ENCODE peak calls at places on chromosomes 13 and 19, in ten cellular contexts. F is cardiac fibroblast, P is transverse colon, Y is heart right ventricle, C is AG10803, V is fibroblast of lung, B is BE2C, W is thoracic aorta, L is hepatocyte, H is Caco-2. I is an unnamed sample.

GRCh38 chr19:18424122-18424889 is 5.1 kb downstream of the SSBP4 start:
- DNase-seq in F (no peak), P (no peak), Y (no peak), C (no peak), V (no peak), B (no peak), W (no peak), L (no peak), H (no peak), I (no peak)

GRCh38 chr13:101452519-101453485 is at the start of gene ITGBL1:
- DNase-seq in F (peak), P (no peak), Y (peak), C (peak), V (peak), B (no peak), W (no peak), L (no peak), H (no peak), I (no peak)

GRCh38 chr19:33677745-33678426 is 56.1 kb downstream of the CHST8 start:
- DNase-seq in F (no peak), P (no peak), Y (no peak), C (no peak), V (no peak), B (no peak), W (no peak), L (no peak), H (no peak), I (no peak)

GRCh38 chr13:30422056-30422914 is at the start of gene UBE2L5:
- DNase-seq in F (peak), P (peak), Y (peak), C (peak), V (peak), B (peak), W (no peak), L (peak), H (peak), I (no peak)

GRCh38 chr13:30714629-30715028 is 20.7 kb upstream of the ALOX5AP start:
- DNase-seq in F (no peak), P (no peak), Y (no peak), C (no peak), V (no peak), B (no peak), W (no peak), L (no peak), H (no peak), I (no peak)

GRCh38 chr13:79451500-79451962 is 29.4 kb upstream of the NDFIP2 start:
- DNase-seq in F (peak), P (peak), Y (no peak), C (peak), V (peak), B (peak), W (no peak), L (peak), H (no peak), I (peak)

GRCh38 chr19:49916839-49917733 is 11.9 kb upstream of the ATF5 start:
- DNase-seq in F (no peak), P (no peak), Y (no peak), C (no peak), V (no peak), B (no peak), W (no peak), L (no peak), H (no peak), I (no peak)

GRCh38 chr19:48836089-48837017 is at the start of gene HSD17B14:
- DNase-seq in F (no peak), P (peak), Y (no peak), C (peak), V (peak), B (peak), W (no peak), L (peak), H (peak), I (no peak)

GRCh38 chr13:74773263-74773662 is 639.1 kb upstream of the KLF12 start:
- DNase-seq in F (peak), P (no peak), Y (no peak), C (peak), V (no peak), B (no peak), W (no peak), L (no peak), H (no peak), I (no peak)

GRCh38 chr13:107941345-107942029 is 273.8 kb downstream of the LIG4 start:
- DNase-seq in F (no peak), P (no peak), Y (no peak), C (no peak), V (no peak), B (no peak), W (no peak), L (no peak), H (no peak), I (no peak)

GRCh38 chr13:107203146-107203847 is 635.4 kb upstream of the ARGLU1 start:
- DNase-seq in F (peak), P (no peak), Y (no peak), C (peak), V (peak), B (peak), W (no peak), L (peak), H (no peak), I (no peak)

GRCh38 chr19:10753305-10753704 is 35.4 kb downstream of the DNM2 start:
- DNase-seq in F (no peak), P (no peak), Y (no peak), C (no peak), V (no peak), B (no peak), W (no peak), L (no peak), H (no peak), I (no peak)

GRCh38 chr19:4847190-4847973 is 15.9 kb upstream of the TICAM1 start:
- DNase-seq in F (no peak), P (no peak), Y (no peak), C (no peak), V (no peak), B (no peak), W (no peak), L (no peak), H (no peak), I (no peak)

GRCh38 chr19:53237114-53237777 is 17.4 kb downstream of the ZNF677 start:
- DNase-seq in F (no peak), P (no peak), Y (no peak), C (no peak), V (no peak), B (no peak), W (no peak), L (no peak), H (no peak), I (no peak)

DNA sequence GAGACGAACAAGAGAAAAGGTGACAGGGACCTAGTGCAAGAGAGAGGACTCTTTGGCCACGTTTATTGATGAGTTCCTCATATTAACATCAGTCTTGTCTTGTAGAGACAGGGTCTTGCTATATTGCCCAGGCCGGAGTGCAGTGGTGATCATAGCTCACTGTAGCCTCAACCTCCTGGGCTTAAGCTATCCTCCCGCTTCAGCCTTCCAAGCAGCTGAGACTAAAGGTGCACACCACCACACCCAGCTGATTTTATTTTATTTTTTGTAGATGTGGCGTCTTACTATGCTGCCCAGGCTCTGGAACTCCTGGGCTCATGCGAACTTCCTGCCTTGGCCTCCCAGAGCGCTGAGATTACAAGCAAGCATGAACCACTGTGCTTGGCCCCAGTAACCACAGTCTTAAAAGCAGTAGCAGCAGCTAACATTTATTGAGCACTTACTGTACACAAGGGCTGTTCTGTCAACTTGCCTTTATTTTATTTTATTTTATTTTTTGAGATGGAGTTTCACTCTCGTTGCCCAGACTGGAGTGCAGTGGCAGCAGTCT is 1.1 kb upstream of the SH2D3A start:
- DNase-seq in F (no peak), P (no peak), Y (no peak), C (no peak), V (no peak), B (no peak), W (no peak), L (no peak), H (no peak), I (no peak)
- H3K4me3 ChIP-seq in F (no peak), P (peak), Y (no peak), C (no peak), V (no peak), B (no peak), W (no peak), L (no peak), H (no peak), I (no peak)

GRCh38 chr19:8392017-8392591 is 1.9 kb downstream of the RAB11B start:
- DNase-seq in F (no peak), P (no peak), Y (peak), C (peak), V (peak), B (no peak), W (no peak), L (peak), H (no peak), I (no peak)
- H3K4me3 ChIP-seq in F (no peak), P (peak), Y (peak), C (peak), V (no peak), B (no peak), W (peak), L (no peak), H (no peak), I (no peak)

GRCh38 chr19:781800-782194 is 15.5 kb upstream of the PTBP1 start:
- DNase-seq in F (no peak), P (no peak), Y (no peak), C (no peak), V (no peak), B (no peak), W (no peak), L (no peak), H (no peak), I (no peak)
- H3K4me3 ChIP-seq in F (no peak), P (no peak), Y (peak), C (no peak), V (no peak), B (no peak), W (no peak), L (no peak), H (peak), I (no peak)

GRCh38 chr13:99956473-99957349 is 14.9 kb downstream of the ZIC5 start:
- DNase-seq in F (no peak), P (no peak), Y (no peak), C (no peak), V (no peak), B (no peak), W (no peak), L (no peak), H (no peak), I (no peak)
- H3K4me3 ChIP-seq in F (no peak), P (no peak), Y (peak), C (no peak), V (peak), B (no peak), W (peak), L (no peak), H (peak), I (peak)

GRCh38 chr19:16821081-16821480 is 8.1 kb upstream of the SIN3B start:
- DNase-seq in F (no peak), P (no peak), Y (no peak), C (no peak), V (no peak), B (no peak), W (no peak), L (no peak), H (no peak), I (no peak)

GRCh38 chr19:16825312-16826168 is 3.7 kb upstream of the SIN3B start:
- DNase-seq in F (peak), P (peak), Y (peak), C (no peak), V (peak), B (peak), W (no peak), L (peak), H (no peak), I (peak)

GRCh38 chr19:16822648-16823047 is 6.5 kb upstream of the SIN3B start:
- DNase-seq in F (no peak), P (no peak), Y (no peak), C (no peak), V (no peak), B (no peak), W (no peak), L (no peak), H (no peak), I (no peak)

GRCh38 chr19:16828990-16829821 is at the start of gene SIN3B:
- DNase-seq in F (peak), P (peak), Y (peak), C (peak), V (peak), B (peak), W (no peak), L (peak), H (peak), I (peak)

GRCh38 chr19:16824658-16825311 is 4.4 kb upstream of the SIN3B start:
- DNase-seq in F (peak), P (no peak), Y (no peak), C (peak), V (no peak), B (no peak), W (no peak), L (no peak), H (no peak), I (no peak)
- H3K4me3 ChIP-seq in F (peak), P (peak), Y (peak), C (peak), V (peak), B (peak), W (peak), L (no peak), H (no peak), I (peak)

GRCh38 chr19:46718157-46718933 is 1.4 kb upstream of the PRKD2 start:
- DNase-seq in F (no peak), P (peak), Y (no peak), C (no peak), V (no peak), B (no peak), W (no peak), L (peak), H (no peak), I (no peak)

GRCh38 chr19:46718934-46719551 is 2.1 kb upstream of the PRKD2 start:
- DNase-seq in F (no peak), P (no peak), Y (no peak), C (no peak), V (no peak), B (no peak), W (no peak), L (no peak), H (no peak), I (no peak)

GRCh38 chr19:46717034-46717715 is at the start of gene PRKD2:
- DNase-seq in F (peak), P (peak), Y (peak), C (peak), V (peak), B (peak), W (peak), L (peak), H (peak), I (peak)

GRCh38 chr19:46716672-46717033 is 261 bp downstream of the PRKD2 start:
- DNase-seq in F (no peak), P (no peak), Y (no peak), C (no peak), V (no peak), B (no peak), W (no peak), L (no peak), H (no peak), I (no peak)

DNA sequence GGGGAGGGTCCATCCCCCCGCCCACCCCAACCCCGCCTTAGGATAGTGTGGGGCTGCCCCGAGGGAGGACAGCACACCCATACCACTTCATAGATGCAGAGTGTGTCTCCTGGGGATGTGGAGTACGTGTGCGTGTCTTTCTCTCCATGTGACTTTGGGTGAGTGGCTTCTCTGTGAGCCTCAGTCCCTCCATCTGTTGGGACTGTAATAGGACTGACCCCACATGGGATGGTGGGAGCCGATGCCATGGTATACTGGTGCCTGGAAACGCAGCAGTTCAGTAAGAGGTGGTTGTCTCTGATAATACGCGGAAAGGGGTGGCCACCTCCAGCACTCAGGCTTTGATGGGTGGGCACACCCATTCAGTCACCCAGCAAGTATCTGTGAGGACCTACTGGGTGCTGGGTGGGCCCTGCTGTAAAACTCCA is 816 bp upstream of the PRKD2 start:
- DNase-seq in F (no peak), P (no peak), Y (no peak), C (no peak), V (no peak), B (no peak), W (no peak), L (no peak), H (no peak), I (no peak)
- H3K4me3 ChIP-seq in F (peak), P (peak), Y (peak), C (peak), V (peak), B (peak), W (peak), L (no peak), H (peak), I (peak)

GRCh38 chr13:96934889-96935490 is 59.3 kb downstream of the OXGR1 start:
- DNase-seq in F (no peak), P (no peak), Y (no peak), C (no peak), V (no peak), B (no peak), W (no peak), L (no peak), H (no peak), I (no peak)

GRCh38 chr13:96946709-96947311 is 47.5 kb downstream of the OXGR1 start:
- DNase-seq in F (no peak), P (peak), Y (no peak), C (no peak), V (no peak), B (no peak), W (no peak), L (peak), H (peak), I (no peak)

GRCh38 chr13:96935971-96936370 is 58.3 kb downstream of the OXGR1 start:
- DNase-seq in F (no peak), P (no peak), Y (no peak), C (no peak), V (no peak), B (no peak), W (no peak), L (no peak), H (no peak), I (no peak)

DNA sequence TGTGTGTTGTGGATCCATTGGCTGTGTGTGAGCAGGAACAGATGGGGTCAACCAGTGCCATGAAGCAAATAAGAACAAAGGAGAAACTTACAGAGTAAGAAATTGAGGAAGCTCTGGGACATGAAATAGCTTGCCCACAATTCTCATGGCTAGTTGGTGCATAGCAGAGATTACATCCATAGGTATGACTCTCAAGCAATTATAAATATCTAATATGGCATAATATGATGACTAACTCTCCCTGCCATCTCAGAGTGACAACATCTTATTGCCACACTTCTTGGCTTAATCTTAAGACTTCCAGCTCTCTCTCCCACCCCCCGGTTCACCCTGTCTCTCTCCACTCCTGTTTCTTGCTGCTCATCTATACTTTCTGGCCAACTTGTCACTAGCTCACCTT is 53.3 kb downstream of the OXGR1 start:
- DNase-seq in F (peak), P (no peak), Y (no peak), C (no peak), V (no peak), B (no peak), W (no peak), L (no peak), H (no peak), I (no peak)
- H3K4me3 ChIP-seq in F (no peak), P (no peak), Y (no peak), C (no peak), V (no peak), B (no peak), W (no peak), L (no peak), H (no peak), I (no peak)

DNA sequence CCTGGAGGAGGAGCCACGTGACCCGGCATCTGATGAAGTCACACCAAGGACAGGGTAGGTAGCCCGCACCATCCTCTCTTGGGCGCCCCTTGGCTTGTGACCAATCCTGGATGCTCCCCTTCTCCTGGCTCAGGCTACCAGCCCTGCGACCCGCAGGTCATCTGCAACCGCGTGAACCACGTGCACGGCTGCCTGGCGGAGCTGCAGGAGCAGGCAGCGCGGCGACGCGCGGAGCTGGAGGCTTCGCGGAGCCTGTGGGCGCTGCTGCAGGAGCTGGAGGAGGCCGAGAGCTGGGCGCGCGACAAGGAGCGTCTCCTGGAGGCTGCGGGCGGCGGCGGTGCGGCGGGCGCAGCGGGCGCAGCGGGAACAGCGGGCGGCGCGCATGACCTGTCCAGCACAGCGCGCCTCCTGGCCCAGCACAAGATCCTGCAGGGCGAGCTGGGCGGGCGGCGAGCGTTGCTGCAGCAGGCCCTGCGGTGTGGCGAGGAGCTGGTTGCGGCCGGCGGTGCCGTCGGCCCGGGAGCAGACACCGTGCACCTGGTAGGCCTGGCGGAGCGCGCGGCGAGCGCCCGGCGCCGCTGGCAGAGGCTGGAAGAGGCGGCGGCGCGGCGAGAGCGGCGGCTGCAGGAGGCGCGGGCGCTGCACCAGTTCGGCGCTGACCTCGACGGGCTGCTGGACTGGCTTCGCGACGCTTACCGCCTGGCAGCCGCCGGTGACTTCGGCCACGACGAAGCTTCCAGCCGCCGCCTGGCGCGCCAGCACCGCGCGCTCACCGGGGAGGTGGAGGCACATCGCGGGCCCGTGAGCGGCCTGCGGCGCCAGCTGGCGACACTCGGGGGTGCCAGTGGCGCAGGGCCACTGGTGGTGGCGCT is 45.9 kb downstream of the SPTBN4 start:
- DNase-seq in F (peak), P (no peak), Y (no peak), C (peak), V (no peak), B (no peak), W (no peak), L (peak), H (no peak), I (no peak)
- H3K4me3 ChIP-seq in F (no peak), P (no peak), Y (no peak), C (no peak), V (no peak), B (no peak), W (peak), L (no peak), H (peak), I (peak)

I was measured in skeletal muscle cell.